ENCODE peak calls at places on chromosomes 3 and 15, in six cellular contexts. One of them, this sample, is unnamed.

GRCh38 chr3:172103724-172104123 is 64.3 kb downstream of the FNDC3B start:
- DNase-seq in substantia nigra: no peak
- DNase-seq in activated naive CD4-positive, alpha-beta T cell treated with anti-CD3 and anti-CD28 coated beads, Interleukin-2, amount 10 ng/mL, durations not matched to agents 7 days and 5 days: no peak
- DNase-seq in NCI-H510A: no peak
- DNase-seq in GM04504: no peak
- DNase-seq in cardiac septum: no peak
- DNase-seq in this sample: no peak

GRCh38 chr3:37667359-37667758 is 194.3 kb upstream of the CTDSPL start:
- DNase-seq in substantia nigra: no peak
- DNase-seq in activated naive CD4-positive, alpha-beta T cell treated with anti-CD3 and anti-CD28 coated beads, Interleukin-2, amount 10 ng/mL, durations not matched to agents 7 days and 5 days: no peak
- DNase-seq in NCI-H510A: no peak
- DNase-seq in GM04504: no peak
- DNase-seq in cardiac septum: no peak
- DNase-seq in this sample: no peak

GRCh38 chr15:99433026-99433756 is 132.6 kb upstream of the MEF2A start:
- DNase-seq in substantia nigra: no peak
- DNase-seq in activated naive CD4-positive, alpha-beta T cell treated with anti-CD3 and anti-CD28 coated beads, Interleukin-2, amount 10 ng/mL, durations not matched to agents 7 days and 5 days: peak; percentile 40
- DNase-seq in NCI-H510A: no peak
- DNase-seq in GM04504: no peak
- DNase-seq in cardiac septum: peak; percentile 78
- DNase-seq in this sample: no peak

GRCh38 chr3:30596161-30596560 is 10.2 kb upstream of the TGFBR2 start:
- DNase-seq in substantia nigra: no peak
- DNase-seq in activated naive CD4-positive, alpha-beta T cell treated with anti-CD3 and anti-CD28 coated beads, Interleukin-2, amount 10 ng/mL, durations not matched to agents 7 days and 5 days: no peak
- DNase-seq in NCI-H510A: no peak
- DNase-seq in GM04504: no peak
- DNase-seq in cardiac septum: no peak
- DNase-seq in this sample: no peak

GRCh38 chr3:23372296-23372695 is 169.2 kb downstream of the UBE2E2 start:
- DNase-seq in substantia nigra: no peak
- DNase-seq in activated naive CD4-positive, alpha-beta T cell treated with anti-CD3 and anti-CD28 coated beads, Interleukin-2, amount 10 ng/mL, durations not matched to agents 7 days and 5 days: no peak
- DNase-seq in NCI-H510A: no peak
- DNase-seq in GM04504: no peak
- DNase-seq in cardiac septum: no peak
- DNase-seq in this sample: no peak

GRCh38 chr3:197749315-197749600 is 425 bp upstream of the FYTTD1 start:
- DNase-seq in substantia nigra: no peak
- DNase-seq in activated naive CD4-positive, alpha-beta T cell treated with anti-CD3 and anti-CD28 coated beads, Interleukin-2, amount 10 ng/mL, durations not matched to agents 7 days and 5 days: peak; percentile 78
- DNase-seq in NCI-H510A: peak; percentile 55
- DNase-seq in GM04504: no peak
- DNase-seq in cardiac septum: no peak
- DNase-seq in this sample: no peak

GRCh38 chr3:14532691-14533456 is 7.3 kb downstream of the GRIP2 start:
- DNase-seq in substantia nigra: no peak
- DNase-seq in activated naive CD4-positive, alpha-beta T cell treated with anti-CD3 and anti-CD28 coated beads, Interleukin-2, amount 10 ng/mL, durations not matched to agents 7 days and 5 days: peak; percentile 33
- DNase-seq in NCI-H510A: no peak
- DNase-seq in GM04504: no peak
- DNase-seq in cardiac septum: no peak
- DNase-seq in this sample: no peak

GRCh38 chr3:194682651-194683310 is 2.9 kb upstream of the FAM43A start:
- DNase-seq in substantia nigra: peak; percentile 50
- DNase-seq in activated naive CD4-positive, alpha-beta T cell treated with anti-CD3 and anti-CD28 coated beads, Interleukin-2, amount 10 ng/mL, durations not matched to agents 7 days and 5 days: peak; percentile 76
- DNase-seq in NCI-H510A: peak; percentile 71
- DNase-seq in GM04504: peak; percentile 72
- DNase-seq in cardiac septum: peak; percentile 82
- DNase-seq in this sample: peak; percentile 80

GRCh38 chr3:50154840-50155490 is at the start of gene SEMA3F:
- DNase-seq in substantia nigra: no peak
- DNase-seq in activated naive CD4-positive, alpha-beta T cell treated with anti-CD3 and anti-CD28 coated beads, Interleukin-2, amount 10 ng/mL, durations not matched to agents 7 days and 5 days: peak; percentile 80
- DNase-seq in NCI-H510A: peak; percentile 45
- DNase-seq in GM04504: no peak
- DNase-seq in cardiac septum: peak; percentile 79
- DNase-seq in this sample: no peak

GRCh38 chr3:73037369-73037699 is 24.1 kb upstream of the EBLN2 start:
- DNase-seq in substantia nigra: no peak
- DNase-seq in activated naive CD4-positive, alpha-beta T cell treated with anti-CD3 and anti-CD28 coated beads, Interleukin-2, amount 10 ng/mL, durations not matched to agents 7 days and 5 days: no peak
- DNase-seq in NCI-H510A: no peak
- DNase-seq in GM04504: no peak
- DNase-seq in cardiac septum: no peak
- DNase-seq in this sample: no peak

GRCh38 chr3:183252973-183253363 is at the start of gene B3GNT5:
- DNase-seq in substantia nigra: no peak
- DNase-seq in activated naive CD4-positive, alpha-beta T cell treated with anti-CD3 and anti-CD28 coated beads, Interleukin-2, amount 10 ng/mL, durations not matched to agents 7 days and 5 days: peak; percentile 50
- DNase-seq in NCI-H510A: peak; percentile 90
- DNase-seq in GM04504: no peak
- DNase-seq in cardiac septum: peak; percentile 79
- DNase-seq in this sample: no peak

GRCh38 chr3:53102601-53103147 is 27.6 kb downstream of the RFT1 start:
- DNase-seq in substantia nigra: no peak
- DNase-seq in activated naive CD4-positive, alpha-beta T cell treated with anti-CD3 and anti-CD28 coated beads, Interleukin-2, amount 10 ng/mL, durations not matched to agents 7 days and 5 days: peak; percentile 71
- DNase-seq in NCI-H510A: no peak
- DNase-seq in GM04504: no peak
- DNase-seq in cardiac septum: no peak
- DNase-seq in this sample: no peak

GRCh38 chr3:184337315-184337714 is at the start of gene FAM131A:
- DNase-seq in substantia nigra: no peak
- DNase-seq in activated naive CD4-positive, alpha-beta T cell treated with anti-CD3 and anti-CD28 coated beads, Interleukin-2, amount 10 ng/mL, durations not matched to agents 7 days and 5 days: no peak
- DNase-seq in NCI-H510A: no peak
- DNase-seq in GM04504: no peak
- DNase-seq in cardiac septum: peak; percentile 82
- DNase-seq in this sample: no peak

GRCh38 chr15:65076486-65077290 is at the start of gene KBTBD13:
- DNase-seq in substantia nigra: no peak
- DNase-seq in activated naive CD4-positive, alpha-beta T cell treated with anti-CD3 and anti-CD28 coated beads, Interleukin-2, amount 10 ng/mL, durations not matched to agents 7 days and 5 days: no peak
- DNase-seq in NCI-H510A: no peak
- DNase-seq in GM04504: no peak
- DNase-seq in cardiac septum: no peak
- DNase-seq in this sample: no peak

GRCh38 chr3:120559228-120560061 is 36.7 kb upstream of the NDUFB4 start:
- DNase-seq in substantia nigra: no peak
- DNase-seq in activated naive CD4-positive, alpha-beta T cell treated with anti-CD3 and anti-CD28 coated beads, Interleukin-2, amount 10 ng/mL, durations not matched to agents 7 days and 5 days: no peak
- DNase-seq in NCI-H510A: no peak
- DNase-seq in GM04504: peak; percentile 38
- DNase-seq in cardiac septum: no peak
- DNase-seq in this sample: peak; percentile 85

GRCh38 chr3:188266581-188267274 is 112.8 kb downstream of the LPP start:
- DNase-seq in substantia nigra: no peak
- DNase-seq in activated naive CD4-positive, alpha-beta T cell treated with anti-CD3 and anti-CD28 coated beads, Interleukin-2, amount 10 ng/mL, durations not matched to agents 7 days and 5 days: no peak
- DNase-seq in NCI-H510A: no peak
- DNase-seq in GM04504: peak; percentile 74
- DNase-seq in cardiac septum: no peak
- DNase-seq in this sample: no peak

GRCh38 chr3:41195970-41196369 is 3.3 kb upstream of the CTNNB1 start:
- DNase-seq in substantia nigra: no peak
- DNase-seq in activated naive CD4-positive, alpha-beta T cell treated with anti-CD3 and anti-CD28 coated beads, Interleukin-2, amount 10 ng/mL, durations not matched to agents 7 days and 5 days: no peak
- DNase-seq in NCI-H510A: no peak
- DNase-seq in GM04504: no peak
- DNase-seq in cardiac septum: no peak
- DNase-seq in this sample: no peak